ENCODE peak calls at places on chromosome 12, in eight cellular contexts. One of them, this sample, is unnamed.
A peak's percentile ranks its signal among the peaks of the same experiment; 100 is the strongest.

GRCh38 chr12:111454311-111454710 is 48.6 kb downstream of the SH2B3 start:
- DNase-seq in left colon: no peak
- DNase-seq in ELR: no peak
- DNase-seq in kidney tubule cell: no peak
- DNase-seq in hepatic stellate cell: no peak
- DNase-seq in activated naive CD8-positive, alpha-beta T cell treated with anti-CD3 and anti-CD28 coated beads, Interleukin-2, amount 10 ng/mL, durations not matched to agents 7 days and 5 days: no peak
- DNase-seq in activated CD4-positive, alpha-beta T cell treated with anti-CD3 and anti-CD28 coated beads for 24 hours: no peak
- DNase-seq in stimulated activated CD4-positive, alpha-beta T cell treated with anti-CD3 and anti-CD28 coated beads, Interleukin-2, amount 100 ng/mL, for 48 hours: no peak
- DNase-seq in this sample: no peak

GRCh38 chr12:18861287-18861858 is 123.5 kb downstream of the CAPZA3 start:
- DNase-seq in hepatic stellate cell: no peak
- DNase-seq in ELR: peak; percentile 70
- DNase-seq in activated naive CD8-positive, alpha-beta T cell treated with anti-CD3 and anti-CD28 coated beads, Interleukin-2, amount 10 ng/mL, durations not matched to agents 7 days and 5 days: no peak
- DNase-seq in left colon: no peak
- DNase-seq in kidney tubule cell: peak; percentile 37
- DNase-seq in stimulated activated CD4-positive, alpha-beta T cell treated with anti-CD3 and anti-CD28 coated beads, Interleukin-2, amount 100 ng/mL, for 48 hours: no peak
- DNase-seq in activated CD4-positive, alpha-beta T cell treated with anti-CD3 and anti-CD28 coated beads for 24 hours: no peak
- DNase-seq in this sample: peak; percentile 29

GRCh38 chr12:129871991-129872969 is 31.5 kb downstream of the TMEM132D start:
- DNase-seq in hepatic stellate cell: no peak
- DNase-seq in ELR: no peak
- DNase-seq in activated naive CD8-positive, alpha-beta T cell treated with anti-CD3 and anti-CD28 coated beads, Interleukin-2, amount 10 ng/mL, durations not matched to agents 7 days and 5 days: no peak
- DNase-seq in stimulated activated CD4-positive, alpha-beta T cell treated with anti-CD3 and anti-CD28 coated beads, Interleukin-2, amount 100 ng/mL, for 48 hours: no peak
- DNase-seq in activated CD4-positive, alpha-beta T cell treated with anti-CD3 and anti-CD28 coated beads for 24 hours: no peak
- DNase-seq in kidney tubule cell: no peak
- DNase-seq in left colon: no peak
- DNase-seq in this sample: no peak

GRCh38 chr12:85562765-85563164 is 273.4 kb downstream of the RASSF9 start:
- DNase-seq in hepatic stellate cell: no peak
- DNase-seq in stimulated activated CD4-positive, alpha-beta T cell treated with anti-CD3 and anti-CD28 coated beads, Interleukin-2, amount 100 ng/mL, for 48 hours: no peak
- DNase-seq in ELR: no peak
- DNase-seq in kidney tubule cell: no peak
- DNase-seq in activated CD4-positive, alpha-beta T cell treated with anti-CD3 and anti-CD28 coated beads for 24 hours: no peak
- DNase-seq in activated naive CD8-positive, alpha-beta T cell treated with anti-CD3 and anti-CD28 coated beads, Interleukin-2, amount 10 ng/mL, durations not matched to agents 7 days and 5 days: no peak
- DNase-seq in left colon: no peak
- DNase-seq in this sample: no peak

GRCh38 chr12:2580821-2581220 is 213.9 kb upstream of the FKBP4 start:
- DNase-seq in left colon: no peak
- DNase-seq in ELR: peak; percentile 8
- DNase-seq in kidney tubule cell: no peak
- DNase-seq in stimulated activated CD4-positive, alpha-beta T cell treated with anti-CD3 and anti-CD28 coated beads, Interleukin-2, amount 100 ng/mL, for 48 hours: no peak
- DNase-seq in hepatic stellate cell: peak; percentile 55
- DNase-seq in activated naive CD8-positive, alpha-beta T cell treated with anti-CD3 and anti-CD28 coated beads, Interleukin-2, amount 10 ng/mL, durations not matched to agents 7 days and 5 days: no peak
- DNase-seq in activated CD4-positive, alpha-beta T cell treated with anti-CD3 and anti-CD28 coated beads for 24 hours: no peak
- DNase-seq in this sample: no peak

GRCh38 chr12:102406033-102406584 is 74.3 kb downstream of the IGF1 start:
- DNase-seq in activated CD4-positive, alpha-beta T cell treated with anti-CD3 and anti-CD28 coated beads for 24 hours: no peak
- DNase-seq in kidney tubule cell: peak; percentile 30
- DNase-seq in left colon: peak; percentile 7
- DNase-seq in activated naive CD8-positive, alpha-beta T cell treated with anti-CD3 and anti-CD28 coated beads, Interleukin-2, amount 10 ng/mL, durations not matched to agents 7 days and 5 days: no peak
- DNase-seq in hepatic stellate cell: no peak
- DNase-seq in ELR: no peak
- DNase-seq in stimulated activated CD4-positive, alpha-beta T cell treated with anti-CD3 and anti-CD28 coated beads, Interleukin-2, amount 100 ng/mL, for 48 hours: no peak
- DNase-seq in this sample: no peak

GRCh38 chr12:61780435-61780834 is 479.8 kb upstream of the USP15 start:
- DNase-seq in stimulated activated CD4-positive, alpha-beta T cell treated with anti-CD3 and anti-CD28 coated beads, Interleukin-2, amount 100 ng/mL, for 48 hours: no peak
- DNase-seq in activated naive CD8-positive, alpha-beta T cell treated with anti-CD3 and anti-CD28 coated beads, Interleukin-2, amount 10 ng/mL, durations not matched to agents 7 days and 5 days: no peak
- DNase-seq in activated CD4-positive, alpha-beta T cell treated with anti-CD3 and anti-CD28 coated beads for 24 hours: no peak
- DNase-seq in kidney tubule cell: no peak
- DNase-seq in ELR: no peak
- DNase-seq in left colon: no peak
- DNase-seq in hepatic stellate cell: no peak
- DNase-seq in this sample: no peak

GRCh38 chr12:121494093-121494787 is 86.6 kb downstream of the KDM2B start:
- DNase-seq in ELR: peak; percentile 54
- DNase-seq in hepatic stellate cell: peak; percentile 58
- DNase-seq in stimulated activated CD4-positive, alpha-beta T cell treated with anti-CD3 and anti-CD28 coated beads, Interleukin-2, amount 100 ng/mL, for 48 hours: peak; percentile 58
- DNase-seq in kidney tubule cell: peak; percentile 15
- DNase-seq in activated naive CD8-positive, alpha-beta T cell treated with anti-CD3 and anti-CD28 coated beads, Interleukin-2, amount 10 ng/mL, durations not matched to agents 7 days and 5 days: peak; percentile 62
- DNase-seq in left colon: peak; percentile 57
- DNase-seq in activated CD4-positive, alpha-beta T cell treated with anti-CD3 and anti-CD28 coated beads for 24 hours: peak; percentile 43
- DNase-seq in this sample: no peak

GRCh38 chr12:32499048-32499447 is 99.7 kb downstream of the FGD4 start:
- DNase-seq in stimulated activated CD4-positive, alpha-beta T cell treated with anti-CD3 and anti-CD28 coated beads, Interleukin-2, amount 100 ng/mL, for 48 hours: no peak
- DNase-seq in activated naive CD8-positive, alpha-beta T cell treated with anti-CD3 and anti-CD28 coated beads, Interleukin-2, amount 10 ng/mL, durations not matched to agents 7 days and 5 days: no peak
- DNase-seq in ELR: no peak
- DNase-seq in left colon: no peak
- DNase-seq in kidney tubule cell: no peak
- DNase-seq in activated CD4-positive, alpha-beta T cell treated with anti-CD3 and anti-CD28 coated beads for 24 hours: no peak
- DNase-seq in hepatic stellate cell: no peak
- DNase-seq in this sample: no peak

GRCh38 chr12:49917126-49917787 is 13.6 kb upstream of the FAIM2 start:
- DNase-seq in activated CD4-positive, alpha-beta T cell treated with anti-CD3 and anti-CD28 coated beads for 24 hours: no peak
- DNase-seq in hepatic stellate cell: no peak
- DNase-seq in stimulated activated CD4-positive, alpha-beta T cell treated with anti-CD3 and anti-CD28 coated beads, Interleukin-2, amount 100 ng/mL, for 48 hours: no peak
- DNase-seq in kidney tubule cell: no peak
- DNase-seq in left colon: no peak
- DNase-seq in activated naive CD8-positive, alpha-beta T cell treated with anti-CD3 and anti-CD28 coated beads, Interleukin-2, amount 10 ng/mL, durations not matched to agents 7 days and 5 days: peak; percentile 13
- DNase-seq in ELR: no peak
- DNase-seq in this sample: no peak

GRCh38 chr12:98515368-98516183 is at the start of gene TMPO:
- DNase-seq in stimulated activated CD4-positive, alpha-beta T cell treated with anti-CD3 and anti-CD28 coated beads, Interleukin-2, amount 100 ng/mL, for 48 hours: peak; percentile 96
- DNase-seq in activated CD4-positive, alpha-beta T cell treated with anti-CD3 and anti-CD28 coated beads for 24 hours: peak; percentile 89
- DNase-seq in ELR: peak; percentile 91
- DNase-seq in left colon: peak; percentile 92
- DNase-seq in kidney tubule cell: peak; percentile 95
- DNase-seq in activated naive CD8-positive, alpha-beta T cell treated with anti-CD3 and anti-CD28 coated beads, Interleukin-2, amount 10 ng/mL, durations not matched to agents 7 days and 5 days: peak; percentile 98
- DNase-seq in hepatic stellate cell: peak; percentile 98
- DNase-seq in this sample: peak; percentile 84

GRCh38 chr12:3300833-3301401 is 190.1 kb upstream of the PRMT8 start:
- DNase-seq in ELR: no peak
- DNase-seq in activated naive CD8-positive, alpha-beta T cell treated with anti-CD3 and anti-CD28 coated beads, Interleukin-2, amount 10 ng/mL, durations not matched to agents 7 days and 5 days: no peak
- DNase-seq in activated CD4-positive, alpha-beta T cell treated with anti-CD3 and anti-CD28 coated beads for 24 hours: no peak
- DNase-seq in hepatic stellate cell: no peak
- DNase-seq in left colon: no peak
- DNase-seq in stimulated activated CD4-positive, alpha-beta T cell treated with anti-CD3 and anti-CD28 coated beads, Interleukin-2, amount 100 ng/mL, for 48 hours: no peak
- DNase-seq in kidney tubule cell: no peak
- DNase-seq in this sample: no peak

GRCh38 chr12:127145929-127146789 is 1120.8 kb upstream of the TMEM132C start:
- DNase-seq in activated naive CD8-positive, alpha-beta T cell treated with anti-CD3 and anti-CD28 coated beads, Interleukin-2, amount 10 ng/mL, durations not matched to agents 7 days and 5 days: peak; percentile 87
- DNase-seq in activated CD4-positive, alpha-beta T cell treated with anti-CD3 and anti-CD28 coated beads for 24 hours: peak; percentile 74
- DNase-seq in kidney tubule cell: peak; percentile 74
- DNase-seq in stimulated activated CD4-positive, alpha-beta T cell treated with anti-CD3 and anti-CD28 coated beads, Interleukin-2, amount 100 ng/mL, for 48 hours: peak; percentile 69
- DNase-seq in ELR: peak; percentile 78
- DNase-seq in hepatic stellate cell: peak; percentile 57
- DNase-seq in left colon: peak; percentile 78
- DNase-seq in this sample: no peak

GRCh38 chr12:121964813-121965643 is 46.6 kb downstream of the CFAP251 start:
- DNase-seq in activated CD4-positive, alpha-beta T cell treated with anti-CD3 and anti-CD28 coated beads for 24 hours: no peak
- DNase-seq in kidney tubule cell: peak; percentile 42
- DNase-seq in ELR: peak; percentile 87
- DNase-seq in left colon: no peak
- DNase-seq in activated naive CD8-positive, alpha-beta T cell treated with anti-CD3 and anti-CD28 coated beads, Interleukin-2, amount 10 ng/mL, durations not matched to agents 7 days and 5 days: no peak
- DNase-seq in hepatic stellate cell: peak; percentile 32
- DNase-seq in stimulated activated CD4-positive, alpha-beta T cell treated with anti-CD3 and anti-CD28 coated beads, Interleukin-2, amount 100 ng/mL, for 48 hours: no peak
- DNase-seq in this sample: no peak

GRCh38 chr12:124328116-124328515 is 33.2 kb downstream of the RFLNA start:
- DNase-seq in left colon: no peak
- DNase-seq in stimulated activated CD4-positive, alpha-beta T cell treated with anti-CD3 and anti-CD28 coated beads, Interleukin-2, amount 100 ng/mL, for 48 hours: no peak
- DNase-seq in kidney tubule cell: no peak
- DNase-seq in activated naive CD8-positive, alpha-beta T cell treated with anti-CD3 and anti-CD28 coated beads, Interleukin-2, amount 10 ng/mL, durations not matched to agents 7 days and 5 days: no peak
- DNase-seq in hepatic stellate cell: no peak
- DNase-seq in ELR: no peak
- DNase-seq in activated CD4-positive, alpha-beta T cell treated with anti-CD3 and anti-CD28 coated beads for 24 hours: no peak
- DNase-seq in this sample: no peak

GRCh38 chr12:9711664-9712063 is 21.2 kb downstream of the CLECL1 start:
- DNase-seq in kidney tubule cell: peak; percentile 58
- DNase-seq in ELR: peak; percentile 6
- DNase-seq in activated CD4-positive, alpha-beta T cell treated with anti-CD3 and anti-CD28 coated beads for 24 hours: no peak
- DNase-seq in hepatic stellate cell: no peak
- DNase-seq in left colon: no peak
- DNase-seq in stimulated activated CD4-positive, alpha-beta T cell treated with anti-CD3 and anti-CD28 coated beads, Interleukin-2, amount 100 ng/mL, for 48 hours: no peak
- DNase-seq in activated naive CD8-positive, alpha-beta T cell treated with anti-CD3 and anti-CD28 coated beads, Interleukin-2, amount 10 ng/mL, durations not matched to agents 7 days and 5 days: no peak
- DNase-seq in this sample: no peak

GRCh38 chr12:2641761-2642160 is 153.0 kb upstream of the FKBP4 start:
- DNase-seq in ELR: no peak
- DNase-seq in kidney tubule cell: no peak
- DNase-seq in activated naive CD8-positive, alpha-beta T cell treated with anti-CD3 and anti-CD28 coated beads, Interleukin-2, amount 10 ng/mL, durations not matched to agents 7 days and 5 days: no peak
- DNase-seq in activated CD4-positive, alpha-beta T cell treated with anti-CD3 and anti-CD28 coated beads for 24 hours: no peak
- DNase-seq in stimulated activated CD4-positive, alpha-beta T cell treated with anti-CD3 and anti-CD28 coated beads, Interleukin-2, amount 100 ng/mL, for 48 hours: no peak
- DNase-seq in hepatic stellate cell: no peak
- DNase-seq in left colon: no peak
- DNase-seq in this sample: no peak

GRCh38 chr12:77102691-77103090 is 37.3 kb upstream of the E2F7 start:
- DNase-seq in activated CD4-positive, alpha-beta T cell treated with anti-CD3 and anti-CD28 coated beads for 24 hours: no peak
- DNase-seq in left colon: no peak
- DNase-seq in stimulated activated CD4-positive, alpha-beta T cell treated with anti-CD3 and anti-CD28 coated beads, Interleukin-2, amount 100 ng/mL, for 48 hours: no peak
- DNase-seq in hepatic stellate cell: peak; percentile 31
- DNase-seq in kidney tubule cell: peak; percentile 77
- DNase-seq in ELR: peak; percentile 92
- DNase-seq in activated naive CD8-positive, alpha-beta T cell treated with anti-CD3 and anti-CD28 coated beads, Interleukin-2, amount 10 ng/mL, durations not matched to agents 7 days and 5 days: no peak
- DNase-seq in this sample: no peak

GRCh38 chr12:104636496-104636895 is 179.7 kb downstream of the CHST11 start:
- DNase-seq in stimulated activated CD4-positive, alpha-beta T cell treated with anti-CD3 and anti-CD28 coated beads, Interleukin-2, amount 100 ng/mL, for 48 hours: no peak
- DNase-seq in activated CD4-positive, alpha-beta T cell treated with anti-CD3 and anti-CD28 coated beads for 24 hours: no peak
- DNase-seq in ELR: no peak
- DNase-seq in kidney tubule cell: no peak
- DNase-seq in left colon: no peak
- DNase-seq in hepatic stellate cell: no peak
- DNase-seq in activated naive CD8-positive, alpha-beta T cell treated with anti-CD3 and anti-CD28 coated beads, Interleukin-2, amount 10 ng/mL, durations not matched to agents 7 days and 5 days: no peak
- DNase-seq in this sample: no peak

GRCh38 chr12:749871-750270 is 2.5 kb upstream of the WNK1 start:
- DNase-seq in activated CD4-positive, alpha-beta T cell treated with anti-CD3 and anti-CD28 coated beads for 24 hours: no peak
- DNase-seq in hepatic stellate cell: no peak
- DNase-seq in ELR: no peak
- DNase-seq in activated naive CD8-positive, alpha-beta T cell treated with anti-CD3 and anti-CD28 coated beads, Interleukin-2, amount 10 ng/mL, durations not matched to agents 7 days and 5 days: no peak
- DNase-seq in stimulated activated CD4-positive, alpha-beta T cell treated with anti-CD3 and anti-CD28 coated beads, Interleukin-2, amount 100 ng/mL, for 48 hours: no peak
- DNase-seq in left colon: no peak
- DNase-seq in kidney tubule cell: peak; percentile 1
- DNase-seq in this sample: no peak

GRCh38 chr12:54546511-54546910 is 2.9 kb upstream of the PDE1B start:
- DNase-seq in stimulated activated CD4-positive, alpha-beta T cell treated with anti-CD3 and anti-CD28 coated beads, Interleukin-2, amount 100 ng/mL, for 48 hours: no peak
- DNase-seq in ELR: no peak
- DNase-seq in kidney tubule cell: no peak
- DNase-seq in activated CD4-positive, alpha-beta T cell treated with anti-CD3 and anti-CD28 coated beads for 24 hours: no peak
- DNase-seq in hepatic stellate cell: no peak
- DNase-seq in activated naive CD8-positive, alpha-beta T cell treated with anti-CD3 and anti-CD28 coated beads, Interleukin-2, amount 10 ng/mL, durations not matched to agents 7 days and 5 days: no peak
- DNase-seq in left colon: no peak
- DNase-seq in this sample: no peak

GRCh38 chr12:57111046-57111698 is at the start of gene STAT6:
- DNase-seq in stimulated activated CD4-positive, alpha-beta T cell treated with anti-CD3 and anti-CD28 coated beads, Interleukin-2, amount 100 ng/mL, for 48 hours: peak; percentile 63
- DNase-seq in kidney tubule cell: peak; percentile 90
- DNase-seq in activated CD4-positive, alpha-beta T cell treated with anti-CD3 and anti-CD28 coated beads for 24 hours: peak; percentile 67
- DNase-seq in left colon: peak; percentile 90
- DNase-seq in activated naive CD8-positive, alpha-beta T cell treated with anti-CD3 and anti-CD28 coated beads, Interleukin-2, amount 10 ng/mL, durations not matched to agents 7 days and 5 days: peak; percentile 78
- DNase-seq in ELR: peak; percentile 89
- DNase-seq in hepatic stellate cell: peak; percentile 78
- DNase-seq in this sample: peak; percentile 71

GRCh38 chr12:49092086-49092815 is 2.4 kb downstream of the DHH start:
- DNase-seq in stimulated activated CD4-positive, alpha-beta T cell treated with anti-CD3 and anti-CD28 coated beads, Interleukin-2, amount 100 ng/mL, for 48 hours: peak; percentile 52
- DNase-seq in hepatic stellate cell: peak; percentile 63
- DNase-seq in ELR: peak; percentile 81
- DNase-seq in kidney tubule cell: peak; percentile 53
- DNase-seq in left colon: peak; percentile 36
- DNase-seq in activated CD4-positive, alpha-beta T cell treated with anti-CD3 and anti-CD28 coated beads for 24 hours: peak; percentile 48
- DNase-seq in activated naive CD8-positive, alpha-beta T cell treated with anti-CD3 and anti-CD28 coated beads, Interleukin-2, amount 10 ng/mL, durations not matched to agents 7 days and 5 days: peak; percentile 67
- DNase-seq in this sample: peak; percentile 51

GRCh38 chr12:87801860-87802720 is 227.1 kb downstream of the C12orf50 start:
- DNase-seq in ELR: no peak
- DNase-seq in stimulated activated CD4-positive, alpha-beta T cell treated with anti-CD3 and anti-CD28 coated beads, Interleukin-2, amount 100 ng/mL, for 48 hours: no peak
- DNase-seq in kidney tubule cell: no peak
- DNase-seq in hepatic stellate cell: no peak
- DNase-seq in activated CD4-positive, alpha-beta T cell treated with anti-CD3 and anti-CD28 coated beads for 24 hours: no peak
- DNase-seq in left colon: no peak
- DNase-seq in activated naive CD8-positive, alpha-beta T cell treated with anti-CD3 and anti-CD28 coated beads, Interleukin-2, amount 10 ng/mL, durations not matched to agents 7 days and 5 days: no peak
- DNase-seq in this sample: no peak

GRCh38 chr12:117034691-117035090 is 64.5 kb downstream of the TESC start:
- DNase-seq in hepatic stellate cell: no peak
- DNase-seq in activated CD4-positive, alpha-beta T cell treated with anti-CD3 and anti-CD28 coated beads for 24 hours: no peak
- DNase-seq in ELR: no peak
- DNase-seq in activated naive CD8-positive, alpha-beta T cell treated with anti-CD3 and anti-CD28 coated beads, Interleukin-2, amount 10 ng/mL, durations not matched to agents 7 days and 5 days: no peak
- DNase-seq in left colon: no peak
- DNase-seq in kidney tubule cell: no peak
- DNase-seq in stimulated activated CD4-positive, alpha-beta T cell treated with anti-CD3 and anti-CD28 coated beads, Interleukin-2, amount 100 ng/mL, for 48 hours: no peak
- DNase-seq in this sample: no peak

GRCh38 chr12:67630373-67631088 is 18.0 kb upstream of the DYRK2 start:
- DNase-seq in stimulated activated CD4-positive, alpha-beta T cell treated with anti-CD3 and anti-CD28 coated beads, Interleukin-2, amount 100 ng/mL, for 48 hours: peak; percentile 51
- DNase-seq in activated naive CD8-positive, alpha-beta T cell treated with anti-CD3 and anti-CD28 coated beads, Interleukin-2, amount 10 ng/mL, durations not matched to agents 7 days and 5 days: peak; percentile 88
- DNase-seq in ELR: peak; percentile 23
- DNase-seq in hepatic stellate cell: no peak
- DNase-seq in kidney tubule cell: peak; percentile 71
- DNase-seq in left colon: peak; percentile 58
- DNase-seq in activated CD4-positive, alpha-beta T cell treated with anti-CD3 and anti-CD28 coated beads for 24 hours: peak; percentile 51
- DNase-seq in this sample: peak; percentile 10

GRCh38 chr12:119644930-119645329 is 23.0 kb upstream of the PRKAB1 start:
- DNase-seq in stimulated activated CD4-positive, alpha-beta T cell treated with anti-CD3 and anti-CD28 coated beads, Interleukin-2, amount 100 ng/mL, for 48 hours: no peak
- DNase-seq in activated naive CD8-positive, alpha-beta T cell treated with anti-CD3 and anti-CD28 coated beads, Interleukin-2, amount 10 ng/mL, durations not matched to agents 7 days and 5 days: no peak
- DNase-seq in left colon: no peak
- DNase-seq in hepatic stellate cell: no peak
- DNase-seq in kidney tubule cell: no peak
- DNase-seq in activated CD4-positive, alpha-beta T cell treated with anti-CD3 and anti-CD28 coated beads for 24 hours: no peak
- DNase-seq in ELR: no peak
- DNase-seq in this sample: no peak

GRCh38 chr12:15446798-15447197 is 124.5 kb downstream of the PTPRO start:
- DNase-seq in kidney tubule cell: peak; percentile 77
- DNase-seq in activated naive CD8-positive, alpha-beta T cell treated with anti-CD3 and anti-CD28 coated beads, Interleukin-2, amount 10 ng/mL, durations not matched to agents 7 days and 5 days: no peak
- DNase-seq in left colon: no peak
- DNase-seq in activated CD4-positive, alpha-beta T cell treated with anti-CD3 and anti-CD28 coated beads for 24 hours: no peak
- DNase-seq in ELR: peak; percentile 41
- DNase-seq in hepatic stellate cell: no peak
- DNase-seq in stimulated activated CD4-positive, alpha-beta T cell treated with anti-CD3 and anti-CD28 coated beads, Interleukin-2, amount 100 ng/mL, for 48 hours: no peak
- DNase-seq in this sample: no peak

GRCh38 chr12:64656429-64656828 is 46.1 kb downstream of the RASSF3 start:
- DNase-seq in kidney tubule cell: no peak
- DNase-seq in ELR: no peak
- DNase-seq in left colon: no peak
- DNase-seq in activated CD4-positive, alpha-beta T cell treated with anti-CD3 and anti-CD28 coated beads for 24 hours: no peak
- DNase-seq in hepatic stellate cell: no peak
- DNase-seq in activated naive CD8-positive, alpha-beta T cell treated with anti-CD3 and anti-CD28 coated beads, Interleukin-2, amount 10 ng/mL, durations not matched to agents 7 days and 5 days: no peak
- DNase-seq in stimulated activated CD4-positive, alpha-beta T cell treated with anti-CD3 and anti-CD28 coated beads, Interleukin-2, amount 100 ng/mL, for 48 hours: no peak
- DNase-seq in this sample: peak; percentile 90

GRCh38 chr12:111942557-111942956 is 70.4 kb downstream of the TMEM116 start:
- DNase-seq in stimulated activated CD4-positive, alpha-beta T cell treated with anti-CD3 and anti-CD28 coated beads, Interleukin-2, amount 100 ng/mL, for 48 hours: no peak
- DNase-seq in kidney tubule cell: peak; percentile 82
- DNase-seq in left colon: peak; percentile 48
- DNase-seq in activated naive CD8-positive, alpha-beta T cell treated with anti-CD3 and anti-CD28 coated beads, Interleukin-2, amount 10 ng/mL, durations not matched to agents 7 days and 5 days: no peak
- DNase-seq in activated CD4-positive, alpha-beta T cell treated with anti-CD3 and anti-CD28 coated beads for 24 hours: no peak
- DNase-seq in ELR: peak; percentile 75
- DNase-seq in hepatic stellate cell: no peak
- DNase-seq in this sample: no peak

GRCh38 chr12:122681814-122682213 is 21.3 kb downstream of the HCAR2 start:
- DNase-seq in stimulated activated CD4-positive, alpha-beta T cell treated with anti-CD3 and anti-CD28 coated beads, Interleukin-2, amount 100 ng/mL, for 48 hours: no peak
- DNase-seq in activated naive CD8-positive, alpha-beta T cell treated with anti-CD3 and anti-CD28 coated beads, Interleukin-2, amount 10 ng/mL, durations not matched to agents 7 days and 5 days: no peak
- DNase-seq in hepatic stellate cell: no peak
- DNase-seq in ELR: no peak
- DNase-seq in left colon: no peak
- DNase-seq in activated CD4-positive, alpha-beta T cell treated with anti-CD3 and anti-CD28 coated beads for 24 hours: no peak
- DNase-seq in kidney tubule cell: no peak
- DNase-seq in this sample: no peak

GRCh38 chr12:34547276-34547675 is 525.0 kb downstream of the ALG10 start:
- DNase-seq in stimulated activated CD4-positive, alpha-beta T cell treated with anti-CD3 and anti-CD28 coated beads, Interleukin-2, amount 100 ng/mL, for 48 hours: no peak
- DNase-seq in ELR: no peak
- DNase-seq in kidney tubule cell: no peak
- DNase-seq in hepatic stellate cell: no peak
- DNase-seq in activated naive CD8-positive, alpha-beta T cell treated with anti-CD3 and anti-CD28 coated beads, Interleukin-2, amount 10 ng/mL, durations not matched to agents 7 days and 5 days: no peak
- DNase-seq in left colon: no peak
- DNase-seq in activated CD4-positive, alpha-beta T cell treated with anti-CD3 and anti-CD28 coated beads for 24 hours: no peak
- DNase-seq in this sample: no peak

GRCh38 chr12:109994262-109995175 is 1.6 kb downstream of the GIT2 start:
- DNase-seq in activated naive CD8-positive, alpha-beta T cell treated with anti-CD3 and anti-CD28 coated beads, Interleukin-2, amount 10 ng/mL, durations not matched to agents 7 days and 5 days: no peak
- DNase-seq in kidney tubule cell: no peak
- DNase-seq in stimulated activated CD4-positive, alpha-beta T cell treated with anti-CD3 and anti-CD28 coated beads, Interleukin-2, amount 100 ng/mL, for 48 hours: no peak
- DNase-seq in hepatic stellate cell: no peak
- DNase-seq in left colon: no peak
- DNase-seq in ELR: peak; percentile 57
- DNase-seq in activated CD4-positive, alpha-beta T cell treated with anti-CD3 and anti-CD28 coated beads for 24 hours: no peak
- DNase-seq in this sample: no peak

GRCh38 chr12:82527165-82527780 is 159.4 kb upstream of the TMTC2 start:
- DNase-seq in left colon: peak; percentile 14
- DNase-seq in kidney tubule cell: peak; percentile 70
- DNase-seq in activated naive CD8-positive, alpha-beta T cell treated with anti-CD3 and anti-CD28 coated beads, Interleukin-2, amount 10 ng/mL, durations not matched to agents 7 days and 5 days: no peak
- DNase-seq in hepatic stellate cell: peak; percentile 7
- DNase-seq in stimulated activated CD4-positive, alpha-beta T cell treated with anti-CD3 and anti-CD28 coated beads, Interleukin-2, amount 100 ng/mL, for 48 hours: no peak
- DNase-seq in activated CD4-positive, alpha-beta T cell treated with anti-CD3 and anti-CD28 coated beads for 24 hours: no peak
- DNase-seq in ELR: peak; percentile 49
- DNase-seq in this sample: peak; percentile 46